ENCODE peak calls at places on chromosome 18, in ten cellular contexts. E, D, C, X, H, G, A, B, I and O are unnamed samples.

GRCh38 chr18:58762781-58763171 is 91.5 kb downstream of the MALT1 start:
- DNase-seq in E (no peak), D (peak; percentile 44), C (no peak), X (no peak), H (no peak), G (no peak), A (no peak), B (no peak), I (peak; percentile 5), O (no peak)

GRCh38 chr18:46939337-46939963 is 22.0 kb downstream of the KATNAL2 start:
- DNase-seq in E (no peak), D (no peak), C (peak; percentile 65), X (peak; percentile 86), H (no peak), G (no peak), A (no peak), B (no peak), I (no peak), O (peak; percentile 46)

GRCh38 chr18:29004921-29005320 is 828.0 kb upstream of the CDH2 start:
- DNase-seq in E (no peak), D (no peak), C (no peak), X (no peak), H (no peak), G (no peak), A (no peak), B (no peak), I (no peak), O (no peak)

GRCh38 chr18:22933958-22934423 is 863 bp downstream of the RBBP8 start:
- DNase-seq in E (no peak), D (no peak), C (no peak), X (no peak), H (no peak), G (no peak), A (no peak), B (no peak), I (no peak), O (no peak)

GRCh38 chr18:70450658-70451253 is 161.9 kb downstream of the SOCS6 start:
- DNase-seq in E (peak; percentile 23), D (no peak), C (peak; percentile 48), X (peak; percentile 42), H (no peak), G (no peak), A (no peak), B (no peak), I (no peak), O (no peak)

GRCh38 chr18:43735570-43735969 is 458.3 kb upstream of the SYT4 start:
- DNase-seq in E (no peak), D (no peak), C (no peak), X (no peak), H (no peak), G (no peak), A (no peak), B (no peak), I (no peak), O (peak; percentile 88)

GRCh38 chr18:59783138-59783537 is 85.9 kb upstream of the CCBE1 start:
- DNase-seq in E (peak; percentile 85), D (no peak), C (peak; percentile 83), X (peak; percentile 90), H (peak; percentile 42), G (peak; percentile 12), A (no peak), B (no peak), I (peak; percentile 33), O (no peak)

GRCh38 chr18:59573962-59574361 is 123.3 kb downstream of the CCBE1 start:
- DNase-seq in E (no peak), D (no peak), C (no peak), X (no peak), H (no peak), G (no peak), A (no peak), B (no peak), I (no peak), O (no peak)

GRCh38 chr18:11946756-11947155 is 34.6 kb upstream of the IMPA2 start:
- DNase-seq in E (no peak), D (no peak), C (peak; percentile 69), X (peak; percentile 53), H (no peak), G (peak; percentile 8), A (peak; percentile 32), B (no peak), I (no peak), O (no peak)

GRCh38 chr18:51622676-51623075 is 425.2 kb upstream of the MEX3C start:
- DNase-seq in E (no peak), D (no peak), C (no peak), X (no peak), H (peak; percentile 34), G (no peak), A (no peak), B (no peak), I (no peak), O (no peak)

GRCh38 chr18:37138456-37138855 is 309.5 kb downstream of the KIAA1328 start:
- DNase-seq in E (no peak), D (no peak), C (no peak), X (no peak), H (no peak), G (no peak), A (no peak), B (no peak), I (no peak), O (no peak)

DNA sequence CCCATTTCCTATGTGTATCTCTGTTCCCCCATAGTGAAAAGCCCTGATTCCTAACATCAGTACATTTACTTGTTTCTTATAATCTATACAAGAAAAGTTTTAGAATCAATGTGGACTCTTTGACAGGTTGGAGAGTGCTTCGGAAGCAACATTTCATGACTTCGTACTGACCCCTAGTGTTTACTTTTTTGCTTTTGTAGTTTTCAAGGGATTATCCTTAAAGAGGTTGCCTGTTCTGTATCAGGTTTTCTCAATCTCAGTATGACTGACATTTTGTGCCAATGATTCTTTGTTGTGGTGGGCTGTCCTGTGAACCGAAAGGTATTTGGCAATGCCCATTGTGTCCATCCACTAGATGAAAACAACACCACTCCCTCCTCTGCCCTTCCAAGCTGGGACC is 43.3 kb upstream of the SERPINB2 start:
- DNase-seq in E (peak; percentile 31), D (no peak), C (peak; percentile 48), X (peak; percentile 74), H (no peak), G (no peak), A (no peak), B (no peak), I (no peak), O (peak; percentile 17)
- TF ChIP-seq CTCF in E (peak; percentile 58), D (no peak), C (peak; percentile 39), X (peak; percentile 30), H (peak; percentile 31), G (no peak), A (peak; percentile 18), B (no peak), I (no peak), O (peak; percentile 54)

GRCh38 chr18:1052301-1052700 is 147.6 kb downstream of the ADCYAP1 start:
- DNase-seq in E (no peak), D (no peak), C (no peak), X (no peak), H (no peak), G (no peak), A (no peak), B (no peak), I (no peak), O (no peak)

GRCh38 chr18:1050012-1050657 is 145.5 kb downstream of the ADCYAP1 start:
- DNase-seq in E (no peak), D (no peak), C (peak; percentile 19), X (no peak), H (no peak), G (no peak), A (no peak), B (no peak), I (no peak), O (no peak)

GRCh38 chr18:1047406-1047805 is 142.7 kb downstream of the ADCYAP1 start:
- DNase-seq in E (no peak), D (no peak), C (peak; percentile 2), X (no peak), H (no peak), G (no peak), A (no peak), B (no peak), I (no peak), O (no peak)

GRCh38 chr18:1049173-1049572 is 144.5 kb downstream of the ADCYAP1 start:
- DNase-seq in E (no peak), D (no peak), C (no peak), X (no peak), H (no peak), G (no peak), A (no peak), B (no peak), I (no peak), O (no peak)

GRCh38 chr18:1048048-1048447 is 143.4 kb downstream of the ADCYAP1 start:
- DNase-seq in E (no peak), D (no peak), C (peak; percentile 17), X (no peak), H (no peak), G (no peak), A (no peak), B (no peak), I (no peak), O (peak; percentile 49)
- TF ChIP-seq CTCF in E (no peak), D (no peak), C (no peak), X (no peak), H (no peak), G (no peak), A (no peak), B (no peak), I (no peak), O (no peak)

GRCh38 chr18:31241900-31242409 is 76.0 kb upstream of the DSG1 start:
- DNase-seq in E (peak; percentile 99), D (no peak), C (no peak), X (no peak), H (peak; percentile 23), G (no peak), A (no peak), B (no peak), I (no peak), O (no peak)
- TF ChIP-seq CTCF in E (peak; percentile 38), D (no peak), C (peak; percentile 12), X (no peak), H (peak; percentile 41), G (no peak), A (peak; percentile 7), B (no peak), I (no peak), O (peak; percentile 83)

GRCh38 chr18:13100942-13101658 is 109.9 kb downstream of the CEP192 start:
- DNase-seq in E (no peak), D (no peak), C (no peak), X (no peak), H (no peak), G (no peak), A (no peak), B (no peak), I (no peak), O (no peak)

GRCh38 chr18:13105059-13105458 is 113.5 kb upstream of the LDLRAD4 start:
- DNase-seq in E (no peak), D (no peak), C (no peak), X (no peak), H (no peak), G (no peak), A (no peak), B (no peak), I (no peak), O (no peak)

GRCh38 chr18:13107074-13107473 is 111.5 kb upstream of the LDLRAD4 start:
- DNase-seq in E (no peak), D (no peak), C (no peak), X (peak; percentile 26), H (no peak), G (no peak), A (no peak), B (no peak), I (no peak), O (no peak)

GRCh38 chr18:13101659-13101992 is 110.5 kb downstream of the CEP192 start:
- DNase-seq in E (no peak), D (no peak), C (no peak), X (no peak), H (no peak), G (no peak), A (no peak), B (no peak), I (no peak), O (no peak)

GRCh38 chr18:13103366-13103765 is 112.2 kb downstream of the CEP192 start:
- DNase-seq in E (peak; percentile 4), D (no peak), C (no peak), X (no peak), H (no peak), G (no peak), A (no peak), B (no peak), I (no peak), O (no peak)
- TF ChIP-seq CTCF in E (peak; percentile 10), D (no peak), C (peak; percentile 28), X (no peak), H (peak; percentile 24), G (peak; percentile 36), A (no peak), B (peak; percentile 12), I (no peak), O (peak; percentile 46)